ENCODE peak calls at places on chromosomes 11 and 22, in six cellular contexts. One of them, this sample, is unnamed.

GRCh38 chr11:47992959-47993820 is 12.8 kb downstream of the PTPRJ start:
- DNase-seq in activated T-cell treated with anti-CD3 and anti-CD28 coated beads for 1 hour: no peak
- DNase-seq in transverse colon: peak
- DNase-seq in activated CD4-positive, alpha-beta T cell treated with anti-CD3 and anti-CD28 coated beads, Interleukin-2, amount 50 U/mL, for 24 hours: no peak
- DNase-seq in cardiac fibroblast: peak
- DNase-seq in uterus: no peak
- DNase-seq in this sample: no peak

GRCh38 chr11:86746509-86746908 is 53.8 kb upstream of the PRSS23 start:
- DNase-seq in activated T-cell treated with anti-CD3 and anti-CD28 coated beads for 1 hour: no peak
- DNase-seq in transverse colon: no peak
- DNase-seq in activated CD4-positive, alpha-beta T cell treated with anti-CD3 and anti-CD28 coated beads, Interleukin-2, amount 50 U/mL, for 24 hours: no peak
- DNase-seq in cardiac fibroblast: no peak
- DNase-seq in uterus: no peak
- DNase-seq in this sample: no peak

GRCh38 chr22:22748297-22748743 is 103.9 kb downstream of the GGTLC2 start:
- DNase-seq in activated T-cell treated with anti-CD3 and anti-CD28 coated beads for 1 hour: no peak
- DNase-seq in transverse colon: peak
- DNase-seq in activated CD4-positive, alpha-beta T cell treated with anti-CD3 and anti-CD28 coated beads, Interleukin-2, amount 50 U/mL, for 24 hours: peak
- DNase-seq in cardiac fibroblast: peak
- DNase-seq in uterus: no peak
- DNase-seq in this sample: peak

GRCh38 chr22:19701420-19702145 is 12.7 kb upstream of the SEPTIN5 start:
- DNase-seq in activated T-cell treated with anti-CD3 and anti-CD28 coated beads for 1 hour: no peak
- DNase-seq in transverse colon: no peak
- DNase-seq in activated CD4-positive, alpha-beta T cell treated with anti-CD3 and anti-CD28 coated beads, Interleukin-2, amount 50 U/mL, for 24 hours: no peak
- DNase-seq in cardiac fibroblast: no peak
- DNase-seq in uterus: no peak
- DNase-seq in this sample: no peak

GRCh38 chr11:3340025-3340424 is 38.9 kb downstream of the ZNF195 start:
- DNase-seq in activated T-cell treated with anti-CD3 and anti-CD28 coated beads for 1 hour: no peak
- DNase-seq in transverse colon: no peak
- DNase-seq in activated CD4-positive, alpha-beta T cell treated with anti-CD3 and anti-CD28 coated beads, Interleukin-2, amount 50 U/mL, for 24 hours: no peak
- DNase-seq in cardiac fibroblast: peak
- DNase-seq in uterus: no peak
- DNase-seq in this sample: no peak

GRCh38 chr11:122696662-122697061 is 41.1 kb downstream of the UBASH3B start:
- DNase-seq in activated T-cell treated with anti-CD3 and anti-CD28 coated beads for 1 hour: peak
- DNase-seq in transverse colon: no peak
- DNase-seq in activated CD4-positive, alpha-beta T cell treated with anti-CD3 and anti-CD28 coated beads, Interleukin-2, amount 50 U/mL, for 24 hours: peak
- DNase-seq in cardiac fibroblast: no peak
- DNase-seq in uterus: no peak
- DNase-seq in this sample: no peak

GRCh38 chr22:41621911-41622179 is 750 bp downstream of the XRCC6 start:
- DNase-seq in activated T-cell treated with anti-CD3 and anti-CD28 coated beads for 1 hour: no peak
- DNase-seq in transverse colon: no peak
- DNase-seq in activated CD4-positive, alpha-beta T cell treated with anti-CD3 and anti-CD28 coated beads, Interleukin-2, amount 50 U/mL, for 24 hours: no peak
- DNase-seq in cardiac fibroblast: no peak
- DNase-seq in uterus: no peak
- DNase-seq in this sample: no peak

GRCh38 chr11:48066881-48067800 is 86.8 kb downstream of the PTPRJ start:
- DNase-seq in activated T-cell treated with anti-CD3 and anti-CD28 coated beads for 1 hour: no peak
- DNase-seq in transverse colon: no peak
- DNase-seq in activated CD4-positive, alpha-beta T cell treated with anti-CD3 and anti-CD28 coated beads, Interleukin-2, amount 50 U/mL, for 24 hours: no peak
- DNase-seq in cardiac fibroblast: no peak
- DNase-seq in uterus: no peak
- DNase-seq in this sample: no peak

GRCh38 chr11:89279176-89279575 is 101.5 kb downstream of the TYR start:
- DNase-seq in activated T-cell treated with anti-CD3 and anti-CD28 coated beads for 1 hour: no peak
- DNase-seq in transverse colon: peak
- DNase-seq in activated CD4-positive, alpha-beta T cell treated with anti-CD3 and anti-CD28 coated beads, Interleukin-2, amount 50 U/mL, for 24 hours: no peak
- DNase-seq in cardiac fibroblast: no peak
- DNase-seq in uterus: peak
- DNase-seq in this sample: no peak

GRCh38 chr22:31248138-31248745 is 36.1 kb downstream of the LIMK2 start:
- DNase-seq in activated T-cell treated with anti-CD3 and anti-CD28 coated beads for 1 hour: peak
- DNase-seq in transverse colon: peak
- DNase-seq in activated CD4-positive, alpha-beta T cell treated with anti-CD3 and anti-CD28 coated beads, Interleukin-2, amount 50 U/mL, for 24 hours: peak
- DNase-seq in cardiac fibroblast: peak
- DNase-seq in uterus: peak
- DNase-seq in this sample: peak

GRCh38 chr11:36358436-36358835 is 62.3 kb downstream of the PRR5L start:
- DNase-seq in activated T-cell treated with anti-CD3 and anti-CD28 coated beads for 1 hour: no peak
- DNase-seq in transverse colon: no peak
- DNase-seq in activated CD4-positive, alpha-beta T cell treated with anti-CD3 and anti-CD28 coated beads, Interleukin-2, amount 50 U/mL, for 24 hours: no peak
- DNase-seq in cardiac fibroblast: no peak
- DNase-seq in uterus: no peak
- DNase-seq in this sample: no peak

GRCh38 chr11:110065189-110065588 is 28.0 kb upstream of the ZC3H12C start:
- DNase-seq in activated T-cell treated with anti-CD3 and anti-CD28 coated beads for 1 hour: no peak
- DNase-seq in transverse colon: no peak
- DNase-seq in activated CD4-positive, alpha-beta T cell treated with anti-CD3 and anti-CD28 coated beads, Interleukin-2, amount 50 U/mL, for 24 hours: no peak
- DNase-seq in cardiac fibroblast: no peak
- DNase-seq in uterus: no peak
- DNase-seq in this sample: no peak

GRCh38 chr11:26480041-26480440 is 92.0 kb downstream of the MUC15 start:
- DNase-seq in activated T-cell treated with anti-CD3 and anti-CD28 coated beads for 1 hour: no peak
- DNase-seq in transverse colon: no peak
- DNase-seq in activated CD4-positive, alpha-beta T cell treated with anti-CD3 and anti-CD28 coated beads, Interleukin-2, amount 50 U/mL, for 24 hours: no peak
- DNase-seq in cardiac fibroblast: no peak
- DNase-seq in uterus: no peak
- DNase-seq in this sample: no peak

GRCh38 chr11:104846216-104846615 is 52.0 kb downstream of the CASP12 start:
- DNase-seq in activated T-cell treated with anti-CD3 and anti-CD28 coated beads for 1 hour: no peak
- DNase-seq in transverse colon: no peak
- DNase-seq in activated CD4-positive, alpha-beta T cell treated with anti-CD3 and anti-CD28 coated beads, Interleukin-2, amount 50 U/mL, for 24 hours: no peak
- DNase-seq in cardiac fibroblast: no peak
- DNase-seq in uterus: no peak
- DNase-seq in this sample: no peak

GRCh38 chr22:31753005-31753633 is 700 bp upstream of the DEPDC5 start:
- DNase-seq in activated T-cell treated with anti-CD3 and anti-CD28 coated beads for 1 hour: no peak
- DNase-seq in transverse colon: peak
- DNase-seq in activated CD4-positive, alpha-beta T cell treated with anti-CD3 and anti-CD28 coated beads, Interleukin-2, amount 50 U/mL, for 24 hours: no peak
- DNase-seq in cardiac fibroblast: no peak
- DNase-seq in uterus: peak
- DNase-seq in this sample: peak

GRCh38 chr11:131136476-131136875 is 220.2 kb upstream of the SNX19 start:
- DNase-seq in activated T-cell treated with anti-CD3 and anti-CD28 coated beads for 1 hour: no peak
- DNase-seq in transverse colon: no peak
- DNase-seq in activated CD4-positive, alpha-beta T cell treated with anti-CD3 and anti-CD28 coated beads, Interleukin-2, amount 50 U/mL, for 24 hours: no peak
- DNase-seq in cardiac fibroblast: peak
- DNase-seq in uterus: no peak
- DNase-seq in this sample: no peak

GRCh38 chr22:44584256-44584902 is 86.3 kb upstream of the RTL6 start:
- DNase-seq in activated T-cell treated with anti-CD3 and anti-CD28 coated beads for 1 hour: no peak
- DNase-seq in transverse colon: no peak
- DNase-seq in activated CD4-positive, alpha-beta T cell treated with anti-CD3 and anti-CD28 coated beads, Interleukin-2, amount 50 U/mL, for 24 hours: no peak
- DNase-seq in cardiac fibroblast: no peak
- DNase-seq in uterus: peak
- DNase-seq in this sample: no peak

GRCh38 chr11:131370090-131370751 is at the start of gene NTM:
- DNase-seq in activated T-cell treated with anti-CD3 and anti-CD28 coated beads for 1 hour: no peak
- DNase-seq in transverse colon: peak
- DNase-seq in activated CD4-positive, alpha-beta T cell treated with anti-CD3 and anti-CD28 coated beads, Interleukin-2, amount 50 U/mL, for 24 hours: no peak
- DNase-seq in cardiac fibroblast: no peak
- DNase-seq in uterus: no peak
- DNase-seq in this sample: peak

GRCh38 chr11:12871251-12871650 is 137.9 kb upstream of the RASSF10 start:
- DNase-seq in activated T-cell treated with anti-CD3 and anti-CD28 coated beads for 1 hour: no peak
- DNase-seq in transverse colon: no peak
- DNase-seq in activated CD4-positive, alpha-beta T cell treated with anti-CD3 and anti-CD28 coated beads, Interleukin-2, amount 50 U/mL, for 24 hours: no peak
- DNase-seq in cardiac fibroblast: no peak
- DNase-seq in uterus: no peak
- DNase-seq in this sample: no peak

GRCh38 chr11:736431-736830 is 10.8 kb upstream of the TALDO1 start:
- DNase-seq in activated T-cell treated with anti-CD3 and anti-CD28 coated beads for 1 hour: no peak
- DNase-seq in transverse colon: no peak
- DNase-seq in activated CD4-positive, alpha-beta T cell treated with anti-CD3 and anti-CD28 coated beads, Interleukin-2, amount 50 U/mL, for 24 hours: no peak
- DNase-seq in cardiac fibroblast: no peak
- DNase-seq in uterus: no peak
- DNase-seq in this sample: no peak

GRCh38 chr11:80362578-80362977 is 921.7 kb upstream of the TENM4 start:
- DNase-seq in activated T-cell treated with anti-CD3 and anti-CD28 coated beads for 1 hour: no peak
- DNase-seq in transverse colon: no peak
- DNase-seq in activated CD4-positive, alpha-beta T cell treated with anti-CD3 and anti-CD28 coated beads, Interleukin-2, amount 50 U/mL, for 24 hours: no peak
- DNase-seq in cardiac fibroblast: no peak
- DNase-seq in uterus: no peak
- DNase-seq in this sample: no peak